ENCODE peak calls at places on chromosomes 16 and 17, in ten cellular contexts. One of them, this sample, is unnamed.

GRCh38 chr16:85564277-85565051 is 48.7 kb upstream of the GSE1 start:
- DNase-seq in RWPE1: no peak
- DNase-seq in mesendoderm: no peak
- DNase-seq in prostate gland: no peak
- DNase-seq in CD4-positive, alpha-beta T cell: no peak
- DNase-seq in cardiac muscle cell: no peak
- DNase-seq in dorsolateral prefrontal cortex: no peak
- DNase-seq in endothelial cell of umbilical vein: no peak
- DNase-seq in left lung: peak; percentile 87
- DNase-seq in substantia nigra: no peak
- DNase-seq in this sample: no peak

GRCh38 chr16:55502801-55503366 is 6.0 kb upstream of the LPCAT2 start:
- DNase-seq in left lung: peak; percentile 83
- DNase-seq in dorsolateral prefrontal cortex: peak; percentile 91
- DNase-seq in cardiac muscle cell: peak; percentile 78
- DNase-seq in substantia nigra: peak; percentile 90
- DNase-seq in mesendoderm: no peak
- DNase-seq in endothelial cell of umbilical vein: peak; percentile 76
- DNase-seq in RWPE1: peak; percentile 34
- DNase-seq in CD4-positive, alpha-beta T cell: no peak
- DNase-seq in prostate gland: peak; percentile 50
- DNase-seq in this sample: peak; percentile 97

GRCh38 chr16:3716831-3717234 is 491 bp downstream of the TRAP1 start:
- DNase-seq in endothelial cell of umbilical vein: peak; percentile 32
- DNase-seq in CD4-positive, alpha-beta T cell: no peak
- DNase-seq in substantia nigra: peak; percentile 31
- DNase-seq in mesendoderm: peak; percentile 29
- DNase-seq in RWPE1: peak; percentile 48
- DNase-seq in dorsolateral prefrontal cortex: no peak
- DNase-seq in cardiac muscle cell: peak; percentile 40
- DNase-seq in prostate gland: no peak
- DNase-seq in left lung: no peak
- DNase-seq in this sample: no peak

GRCh38 chr17:50949128-50950001 is 83.2 kb upstream of the TOB1 start:
- DNase-seq in prostate gland: no peak
- DNase-seq in RWPE1: no peak
- DNase-seq in left lung: peak; percentile 65
- DNase-seq in dorsolateral prefrontal cortex: no peak
- DNase-seq in mesendoderm: no peak
- DNase-seq in substantia nigra: no peak
- DNase-seq in endothelial cell of umbilical vein: no peak
- DNase-seq in cardiac muscle cell: no peak
- DNase-seq in CD4-positive, alpha-beta T cell: no peak
- DNase-seq in this sample: no peak

GRCh38 chr16:53207810-53208752 is 153.3 kb downstream of the CHD9 start:
- DNase-seq in substantia nigra: peak; percentile 12
- DNase-seq in cardiac muscle cell: peak; percentile 89
- DNase-seq in CD4-positive, alpha-beta T cell: no peak
- DNase-seq in RWPE1: peak; percentile 82
- DNase-seq in dorsolateral prefrontal cortex: no peak
- DNase-seq in mesendoderm: peak; percentile 96
- DNase-seq in prostate gland: peak; percentile 65
- DNase-seq in endothelial cell of umbilical vein: peak; percentile 88
- DNase-seq in left lung: no peak
- DNase-seq in this sample: peak; percentile 52

GRCh38 chr17:47686661-47687327 is 7.2 kb upstream of the TBKBP1 start:
- DNase-seq in substantia nigra: no peak
- DNase-seq in cardiac muscle cell: no peak
- DNase-seq in mesendoderm: no peak
- DNase-seq in prostate gland: no peak
- DNase-seq in left lung: no peak
- DNase-seq in CD4-positive, alpha-beta T cell: no peak
- DNase-seq in RWPE1: no peak
- DNase-seq in endothelial cell of umbilical vein: peak; percentile 52
- DNase-seq in dorsolateral prefrontal cortex: no peak
- DNase-seq in this sample: no peak

GRCh38 chr16:4410335-4411075 is 5.9 kb downstream of the CORO7 start:
- DNase-seq in substantia nigra: peak; percentile 47
- DNase-seq in left lung: no peak
- DNase-seq in RWPE1: no peak
- DNase-seq in prostate gland: peak; percentile 82
- DNase-seq in cardiac muscle cell: no peak
- DNase-seq in mesendoderm: no peak
- DNase-seq in dorsolateral prefrontal cortex: peak; percentile 66
- DNase-seq in CD4-positive, alpha-beta T cell: no peak
- DNase-seq in endothelial cell of umbilical vein: peak; percentile 67
- DNase-seq in this sample: no peak

GRCh38 chr17:82497483-82498405 is 21.8 kb upstream of the FOXK2 start:
- DNase-seq in substantia nigra: no peak
- DNase-seq in dorsolateral prefrontal cortex: peak; percentile 54
- DNase-seq in left lung: peak; percentile 85
- DNase-seq in cardiac muscle cell: peak; percentile 68
- DNase-seq in RWPE1: peak; percentile 24
- DNase-seq in CD4-positive, alpha-beta T cell: no peak
- DNase-seq in mesendoderm: peak; percentile 43
- DNase-seq in endothelial cell of umbilical vein: peak; percentile 51
- DNase-seq in prostate gland: no peak
- DNase-seq in this sample: peak; percentile 24

GRCh38 chr16:13110124-13110796 is 208.9 kb downstream of the SHISA9 start:
- DNase-seq in prostate gland: no peak
- DNase-seq in left lung: no peak
- DNase-seq in mesendoderm: peak; percentile 98
- DNase-seq in cardiac muscle cell: no peak
- DNase-seq in CD4-positive, alpha-beta T cell: no peak
- DNase-seq in endothelial cell of umbilical vein: no peak
- DNase-seq in RWPE1: peak; percentile 32
- DNase-seq in substantia nigra: no peak
- DNase-seq in dorsolateral prefrontal cortex: no peak
- DNase-seq in this sample: no peak

GRCh38 chr17:7477392-7478275 is 1.8 kb downstream of the ZBTB4 start:
- DNase-seq in RWPE1: peak; percentile 40
- DNase-seq in left lung: peak; percentile 81
- DNase-seq in prostate gland: no peak
- DNase-seq in cardiac muscle cell: peak; percentile 84
- DNase-seq in mesendoderm: no peak
- DNase-seq in CD4-positive, alpha-beta T cell: no peak
- DNase-seq in substantia nigra: no peak
- DNase-seq in endothelial cell of umbilical vein: peak; percentile 29
- DNase-seq in dorsolateral prefrontal cortex: no peak
- DNase-seq in this sample: no peak

GRCh38 chr16:4159726-4160125 is 43.5 kb upstream of the ADCY9 start:
- DNase-seq in CD4-positive, alpha-beta T cell: no peak
- DNase-seq in dorsolateral prefrontal cortex: no peak
- DNase-seq in cardiac muscle cell: no peak
- DNase-seq in RWPE1: no peak
- DNase-seq in prostate gland: no peak
- DNase-seq in endothelial cell of umbilical vein: no peak
- DNase-seq in mesendoderm: no peak
- DNase-seq in substantia nigra: no peak
- DNase-seq in left lung: no peak
- DNase-seq in this sample: no peak

GRCh38 chr17:31517524-31517923 is 126.0 kb downstream of the RAB11FIP4 start:
- DNase-seq in endothelial cell of umbilical vein: no peak
- DNase-seq in substantia nigra: no peak
- DNase-seq in CD4-positive, alpha-beta T cell: no peak
- DNase-seq in cardiac muscle cell: peak; percentile 60
- DNase-seq in RWPE1: peak; percentile 30
- DNase-seq in mesendoderm: peak; percentile 75
- DNase-seq in left lung: no peak
- DNase-seq in dorsolateral prefrontal cortex: no peak
- DNase-seq in prostate gland: no peak
- DNase-seq in this sample: no peak

DNA sequence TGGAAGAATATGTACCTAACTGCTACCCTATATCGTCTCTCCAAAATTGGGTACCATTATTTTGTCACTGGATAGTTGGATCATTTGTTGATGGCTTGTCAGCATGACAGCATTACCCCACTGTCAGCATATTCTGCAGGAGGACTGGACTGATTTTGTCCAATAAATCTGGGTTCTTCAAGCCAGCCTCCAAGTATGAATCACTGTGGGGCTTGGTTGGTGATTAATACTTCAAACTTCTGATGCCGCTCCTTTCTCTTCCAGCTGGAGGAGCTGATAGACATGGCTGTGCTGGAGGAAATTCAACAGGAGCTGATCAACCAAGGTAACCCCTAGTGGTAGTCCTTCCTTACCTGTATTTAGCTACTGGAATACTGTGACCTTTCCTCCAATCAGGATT is 2.5 kb downstream of the RPAIN start:
- DNase-seq in CD4-positive, alpha-beta T cell: no peak
- DNase-seq in mesendoderm: no peak
- DNase-seq in prostate gland: no peak
- DNase-seq in substantia nigra: no peak
- DNase-seq in endothelial cell of umbilical vein: no peak
- DNase-seq in cardiac muscle cell: no peak
- DNase-seq in dorsolateral prefrontal cortex: no peak
- DNase-seq in RWPE1: peak; percentile 78
- DNase-seq in left lung: no peak
- DNase-seq in this sample: no peak
- H3K27ac ChIP-seq in CD4-positive, alpha-beta T cell: no peak overlapping the region
- H3K27ac ChIP-seq in mesendoderm: no peak overlapping the region
- H3K27ac ChIP-seq in prostate gland: no peak overlapping the region
- H3K27ac ChIP-seq in substantia nigra: no peak overlapping the region
- H3K27ac ChIP-seq in endothelial cell of umbilical vein: no peak overlapping the region
- H3K27ac ChIP-seq in cardiac muscle cell: no peak overlapping the region
- H3K27ac ChIP-seq in dorsolateral prefrontal cortex: no peak overlapping the region
- H3K27ac ChIP-seq in RWPE1: no peak overlapping the region
- H3K27ac ChIP-seq in left lung: no peak overlapping the region
- H3K27ac ChIP-seq in this sample: no peak overlapping the region

GRCh38 chr17:34236341-34236892 is 18.7 kb upstream of the CCL2 start:
- DNase-seq in mesendoderm: no peak
- DNase-seq in left lung: no peak
- DNase-seq in CD4-positive, alpha-beta T cell: no peak
- DNase-seq in dorsolateral prefrontal cortex: no peak
- DNase-seq in RWPE1: no peak
- DNase-seq in endothelial cell of umbilical vein: no peak
- DNase-seq in prostate gland: no peak
- DNase-seq in cardiac muscle cell: no peak
- DNase-seq in substantia nigra: no peak
- DNase-seq in this sample: no peak
- H3K27ac ChIP-seq in mesendoderm: no peak overlapping the region
- H3K27ac ChIP-seq in left lung: peak overlapping the region; percentile 77
- H3K27ac ChIP-seq in CD4-positive, alpha-beta T cell: no peak overlapping the region
- H3K27ac ChIP-seq in dorsolateral prefrontal cortex: no peak overlapping the region
- H3K27ac ChIP-seq in RWPE1: no peak overlapping the region
- H3K27ac ChIP-seq in endothelial cell of umbilical vein: peak overlapping the region; percentile 78
- H3K27ac ChIP-seq in prostate gland: peak overlapping the region; percentile 52
- H3K27ac ChIP-seq in cardiac muscle cell: no peak overlapping the region
- H3K27ac ChIP-seq in substantia nigra: no peak overlapping the region
- H3K27ac ChIP-seq in this sample: no peak overlapping the region

GRCh38 chr16:30414159-30414558 is 6.8 kb downstream of the ZNF771 start:
- DNase-seq in left lung: no peak
- DNase-seq in substantia nigra: no peak
- DNase-seq in cardiac muscle cell: no peak
- DNase-seq in RWPE1: no peak
- DNase-seq in CD4-positive, alpha-beta T cell: no peak
- DNase-seq in prostate gland: no peak
- DNase-seq in dorsolateral prefrontal cortex: no peak
- DNase-seq in mesendoderm: no peak
- DNase-seq in endothelial cell of umbilical vein: no peak
- DNase-seq in this sample: no peak

GRCh38 chr16:30416047-30416603 is 8.7 kb downstream of the ZNF771 start:
- DNase-seq in prostate gland: no peak
- DNase-seq in CD4-positive, alpha-beta T cell: no peak
- DNase-seq in RWPE1: no peak
- DNase-seq in substantia nigra: no peak
- DNase-seq in cardiac muscle cell: no peak
- DNase-seq in endothelial cell of umbilical vein: no peak
- DNase-seq in left lung: no peak
- DNase-seq in mesendoderm: peak; percentile 25
- DNase-seq in dorsolateral prefrontal cortex: no peak
- DNase-seq in this sample: no peak

GRCh38 chr16:30418350-30419181 is 11.2 kb downstream of the ZNF771 start:
- DNase-seq in prostate gland: no peak
- DNase-seq in CD4-positive, alpha-beta T cell: no peak
- DNase-seq in substantia nigra: no peak
- DNase-seq in cardiac muscle cell: no peak
- DNase-seq in endothelial cell of umbilical vein: no peak
- DNase-seq in RWPE1: no peak
- DNase-seq in mesendoderm: no peak
- DNase-seq in dorsolateral prefrontal cortex: no peak
- DNase-seq in left lung: no peak
- DNase-seq in this sample: no peak

GRCh38 chr16:30417447-30418349 is 10.3 kb downstream of the ZNF771 start:
- DNase-seq in substantia nigra: peak; percentile 50
- DNase-seq in endothelial cell of umbilical vein: peak; percentile 96
- DNase-seq in CD4-positive, alpha-beta T cell: peak; percentile 81
- DNase-seq in prostate gland: peak; percentile 78
- DNase-seq in left lung: peak; percentile 96
- DNase-seq in RWPE1: peak; percentile 80
- DNase-seq in mesendoderm: peak; percentile 98
- DNase-seq in cardiac muscle cell: peak; percentile 94
- DNase-seq in dorsolateral prefrontal cortex: peak; percentile 85
- DNase-seq in this sample: no peak

DNA sequence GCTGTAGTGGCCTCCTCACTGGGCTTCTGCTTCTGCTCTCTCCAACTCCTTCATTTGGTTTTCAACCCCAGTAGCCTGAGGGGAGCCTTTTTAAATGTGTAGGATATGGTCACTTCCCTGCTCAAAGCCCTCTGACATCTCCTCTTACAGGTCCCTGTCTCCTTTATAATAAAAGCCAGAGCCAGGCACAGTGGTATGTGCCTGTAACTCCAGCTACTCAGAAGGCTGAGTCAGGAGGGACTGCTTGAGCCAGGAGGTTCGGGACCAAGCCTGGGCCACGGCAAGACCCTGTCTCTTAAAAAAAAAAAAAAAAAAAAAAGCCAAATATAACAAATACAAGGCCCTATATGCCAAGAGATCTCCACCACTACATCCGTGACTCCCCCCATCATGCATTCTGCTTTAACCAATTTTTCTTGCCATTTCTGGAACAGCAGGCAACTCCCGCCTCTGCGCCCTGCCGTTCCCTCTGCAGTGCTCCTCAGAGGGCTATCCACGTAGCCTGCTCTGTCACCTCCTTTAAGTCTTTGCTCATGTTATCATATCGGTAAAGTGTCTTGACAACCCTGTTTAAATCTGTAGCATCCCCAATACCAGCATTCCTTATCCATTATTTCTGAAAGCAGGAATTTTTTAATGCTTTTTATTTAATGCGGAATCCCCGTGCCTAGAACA is 9.4 kb downstream of the ZNF771 start:
- DNase-seq in left lung: no peak
- DNase-seq in mesendoderm: peak; percentile 26
- DNase-seq in prostate gland: no peak
- DNase-seq in endothelial cell of umbilical vein: no peak
- DNase-seq in RWPE1: no peak
- DNase-seq in dorsolateral prefrontal cortex: no peak
- DNase-seq in substantia nigra: no peak
- DNase-seq in CD4-positive, alpha-beta T cell: no peak
- DNase-seq in cardiac muscle cell: no peak
- DNase-seq in this sample: no peak
- H3K27ac ChIP-seq in left lung: no peak overlapping the region
- H3K27ac ChIP-seq in mesendoderm: no peak overlapping the region
- H3K27ac ChIP-seq in prostate gland: peak overlapping the region; percentile 81
- H3K27ac ChIP-seq in endothelial cell of umbilical vein: no peak overlapping the region
- H3K27ac ChIP-seq in RWPE1: peak overlapping the region; percentile 86
- H3K27ac ChIP-seq in dorsolateral prefrontal cortex: peak overlapping the region; percentile 80
- H3K27ac ChIP-seq in substantia nigra: peak overlapping the region; percentile 42
- H3K27ac ChIP-seq in CD4-positive, alpha-beta T cell: peak overlapping the region; percentile 73
- H3K27ac ChIP-seq in cardiac muscle cell: no peak overlapping the region
- H3K27ac ChIP-seq in this sample: peak overlapping the region; percentile 81

GRCh38 chr17:65514082-65514481 is 47.4 kb downstream of the AXIN2 start:
- DNase-seq in cardiac muscle cell: no peak
- DNase-seq in endothelial cell of umbilical vein: no peak
- DNase-seq in left lung: no peak
- DNase-seq in RWPE1: peak; percentile 12
- DNase-seq in mesendoderm: no peak
- DNase-seq in dorsolateral prefrontal cortex: no peak
- DNase-seq in substantia nigra: no peak
- DNase-seq in CD4-positive, alpha-beta T cell: no peak
- DNase-seq in prostate gland: no peak
- DNase-seq in this sample: no peak
- H3K27ac ChIP-seq in cardiac muscle cell: no peak overlapping the region
- H3K27ac ChIP-seq in endothelial cell of umbilical vein: no peak overlapping the region
- H3K27ac ChIP-seq in left lung: no peak overlapping the region
- H3K27ac ChIP-seq in RWPE1: no peak overlapping the region
- H3K27ac ChIP-seq in mesendoderm: no peak overlapping the region
- H3K27ac ChIP-seq in dorsolateral prefrontal cortex: no peak overlapping the region
- H3K27ac ChIP-seq in substantia nigra: no peak overlapping the region
- H3K27ac ChIP-seq in CD4-positive, alpha-beta T cell: no peak overlapping the region
- H3K27ac ChIP-seq in prostate gland: no peak overlapping the region
- H3K27ac ChIP-seq in this sample: no peak overlapping the region

This sample was measured in tibial nerve.